ENCODE peak calls at places on chromosomes 13 and 19, in four cellular contexts. R, M, Z and L are unnamed samples.

GRCh38 chr19:55563261-55563690 is 17.4 kb downstream of the ZNF579 start:
- DNase-seq in R (no peak), M (no peak), Z (no peak), L (no peak)

GRCh38 chr13:98543380-98544104 is 33.4 kb downstream of the STK24 start:
- DNase-seq in Z (no peak), R (no peak), M (no peak), L (no peak)

GRCh38 chr13:98436379-98436909 is 140.5 kb downstream of the STK24 start:
- DNase-seq in M (no peak), Z (no peak), R (no peak), L (no peak)

GRCh38 chr19:2167896-2168618 is 4.3 kb downstream of the DOT1L start:
- DNase-seq in R (peak; percentile 79), M (peak; percentile 87), Z (no peak), L (peak; percentile 24)

GRCh38 chr13:49560270-49561063 is 24.9 kb downstream of the RCBTB1 start:
- DNase-seq in Z (peak; percentile 27), M (no peak), R (peak; percentile 8), L (peak; percentile 68)

GRCh38 chr13:52599037-52599852 is 43.0 kb upstream of the HNRNPA1L2 start:
- DNase-seq in M (no peak), Z (no peak), R (no peak), L (no peak)

GRCh38 chr19:12065100-12065538 is 588 bp downstream of the ZNF844 start:
- DNase-seq in Z (no peak), M (no peak), R (peak; percentile 17), L (no peak)

GRCh38 chr19:43735957-43736356 is 18.8 kb downstream of the SMG9 start:
- DNase-seq in Z (no peak), R (no peak), M (no peak), L (no peak)

GRCh38 chr13:100297413-100297812 is 208.5 kb downstream of the PCCA start:
- DNase-seq in M (no peak), R (no peak), Z (no peak), L (no peak)

GRCh38 chr19:17522988-17523872 is 11.8 kb downstream of the PGLS start:
- DNase-seq in Z (no peak), R (no peak), M (peak; percentile 92), L (no peak)

GRCh38 chr19:51799998-51800848 is 5.3 kb downstream of the FPR3 start:
- DNase-seq in M (no peak), R (peak; percentile 95), Z (no peak), L (peak; percentile 12)

GRCh38 chr13:24306632-24307031 is 2.7 kb upstream of the C1QTNF9 start:
- DNase-seq in M (no peak), R (no peak), Z (no peak), L (peak; percentile 13)

GRCh38 chr19:42076375-42076944 is 494 bp downstream of the ZNF574 start:
- DNase-seq in R (no peak), Z (peak; percentile 65), M (no peak), L (no peak)

GRCh38 chr19:39248806-39249205 is at the start of gene IFNL4:
- DNase-seq in R (no peak), Z (no peak), M (no peak), L (no peak)

GRCh38 chr19:39247701-39248664 is 673 bp downstream of the IFNL4 start:
- DNase-seq in M (no peak), R (no peak), Z (peak; percentile 50), L (no peak)

GRCh38 chr19:39252458-39252857 is 3.8 kb upstream of the IFNL4 start:
- DNase-seq in M (no peak), R (peak; percentile 30), Z (no peak), L (no peak)

GRCh38 chr19:39251081-39251480 is 2.4 kb upstream of the IFNL4 start:
- DNase-seq in R (no peak), M (no peak), Z (no peak), L (no peak)

GRCh38 chr19:39246951-39247669 is 1.5 kb downstream of the IFNL4 start:
- DNase-seq in R (no peak), M (no peak), Z (peak; percentile 80), L (no peak)
- TF ChIP-seq CBFB in R (no peak), M (no peak), Z (no peak), L (no peak)

DNA sequence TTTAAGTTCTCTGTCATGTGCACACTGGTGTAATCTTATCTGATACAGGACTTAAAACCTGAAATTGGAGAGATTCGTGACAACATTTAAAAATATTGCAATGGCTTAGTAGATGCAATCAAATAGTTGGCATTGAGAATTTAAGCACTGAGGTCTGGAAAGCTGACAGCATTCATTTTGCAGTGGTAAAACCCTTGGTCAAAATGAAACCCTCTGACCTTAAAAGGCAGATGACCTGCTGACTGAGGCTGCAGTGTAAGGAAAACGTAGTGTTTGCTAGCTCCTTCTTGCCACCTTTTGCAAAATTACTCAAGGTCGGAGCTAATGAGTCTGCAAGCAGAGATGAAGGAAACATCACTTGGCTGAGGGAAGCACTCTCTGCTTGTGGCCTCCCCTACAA is 150.6 kb downstream of the KCTD12 start:
- DNase-seq in R (no peak), Z (no peak), M (peak; percentile 23), L (no peak)
- TF ChIP-seq CBFB in R (no peak), Z (no peak), M (no peak), L (no peak)

GRCh38 chr13:109782066-109782822 is 4.1 kb downstream of the IRS2 start:
- DNase-seq in R (no peak), Z (no peak), M (no peak), L (no peak)

GRCh38 chr13:109782823-109783411 is 3.5 kb downstream of the IRS2 start:
- DNase-seq in Z (no peak), R (no peak), M (no peak), L (no peak)

GRCh38 chr13:109779876-109780516 is 6.4 kb downstream of the IRS2 start:
- DNase-seq in M (no peak), R (no peak), Z (no peak), L (no peak)

GRCh38 chr13:109780880-109781383 is 5.5 kb downstream of the IRS2 start:
- DNase-seq in Z (no peak), R (no peak), M (no peak), L (no peak)

GRCh38 chr13:109781384-109782065 is 4.9 kb downstream of the IRS2 start:
- DNase-seq in M (no peak), R (no peak), Z (no peak), L (no peak)
- TF ChIP-seq CBFB in M (no peak), R (no peak), Z (no peak), L (no peak)

GRCh38 chr13:38686635-38687245 is at the start of gene FREM2:
- DNase-seq in Z (peak; percentile 94), M (no peak), R (no peak), L (no peak)
- TF ChIP-seq CBFB in Z (peak; percentile 26), M (no peak), R (no peak), L (no peak)

DNA sequence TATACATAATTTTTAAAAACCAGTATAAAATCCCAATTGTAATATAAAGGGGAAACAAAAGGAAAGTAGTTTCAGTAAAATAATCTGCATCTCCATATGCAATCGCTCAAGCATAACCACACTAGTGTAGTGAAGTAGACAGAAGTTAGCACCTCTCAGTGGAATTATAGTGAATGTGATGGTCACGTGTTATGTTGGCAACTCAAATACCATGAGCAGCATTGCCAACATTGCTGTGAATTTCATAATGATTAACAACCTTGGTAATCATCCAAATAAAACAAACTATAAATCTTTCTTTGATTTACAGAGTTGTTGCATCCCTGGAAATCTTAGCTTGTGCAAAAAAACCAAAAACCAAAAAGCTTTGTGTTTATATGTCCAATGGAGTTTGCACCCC is 77.3 kb upstream of the SIAH3 start:
- DNase-seq in R (no peak), M (no peak), Z (no peak), L (no peak)
- TF ChIP-seq CBFB in R (no peak), M (no peak), Z (no peak), L (no peak)

GRCh38 chr13:76621726-76622125 is 264.5 kb downstream of the KCTD12 start:
- DNase-seq in Z (no peak), R (no peak), M (no peak), L (no peak)
- TF ChIP-seq CBFB in Z (no peak), R (no peak), M (no peak), L (no peak)

GRCh38 chr13:75180805-75181455 is 301.0 kb downstream of the TBC1D4 start:
- DNase-seq in Z (no peak), R (no peak), M (no peak), L (no peak)

GRCh38 chr13:75178436-75178835 is 303.5 kb downstream of the TBC1D4 start:
- DNase-seq in Z (no peak), R (no peak), M (no peak), L (no peak)

GRCh38 chr13:75173457-75174356 is 308.3 kb downstream of the TBC1D4 start:
- DNase-seq in Z (no peak), R (no peak), M (no peak), L (peak; percentile 35)

GRCh38 chr13:75170321-75170720 is 311.6 kb downstream of the TBC1D4 start:
- DNase-seq in Z (no peak), M (no peak), R (no peak), L (no peak)

GRCh38 chr13:75175575-75175974 is 306.4 kb downstream of the TBC1D4 start:
- DNase-seq in M (no peak), R (no peak), Z (no peak), L (no peak)
- TF ChIP-seq CBFB in M (no peak), R (no peak), Z (no peak), L (no peak)

GRCh38 chr13:34247596-34247995 is 429.6 kb downstream of the RFC3 start:
- DNase-seq in M (no peak), R (no peak), Z (no peak), L (no peak)

GRCh38 chr13:34254366-34254765 is 436.4 kb downstream of the RFC3 start:
- DNase-seq in R (no peak), Z (no peak), M (no peak), L (no peak)

GRCh38 chr13:34249546-34249945 is 431.6 kb downstream of the RFC3 start:
- DNase-seq in R (no peak), Z (no peak), M (no peak), L (no peak)

GRCh38 chr13:34246511-34246910 is 428.6 kb downstream of the RFC3 start:
- DNase-seq in R (no peak), M (no peak), Z (no peak), L (no peak)

DNA sequence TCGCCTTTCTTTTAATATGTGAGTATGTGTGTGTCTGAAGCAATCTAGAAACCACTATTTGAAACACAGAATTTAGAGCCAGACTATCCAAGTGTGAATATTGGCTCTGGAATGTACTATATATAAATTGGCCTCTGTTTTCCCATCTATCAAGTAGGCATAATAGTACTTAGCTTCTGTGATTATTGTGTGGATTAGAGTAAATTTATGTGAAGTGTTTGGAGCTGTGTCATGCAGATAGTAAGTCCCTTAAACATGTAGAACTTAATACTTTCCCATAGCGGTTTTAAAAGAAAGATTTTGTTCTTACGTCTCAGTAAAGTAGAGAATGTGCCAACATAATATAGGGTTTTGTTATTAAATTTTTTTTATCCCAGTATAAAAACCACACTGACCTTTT is 432.2 kb downstream of the RFC3 start:
- DNase-seq in R (no peak), M (no peak), Z (no peak), L (no peak)
- TF ChIP-seq CBFB in R (no peak), M (no peak), Z (no peak), L (no peak)